ENCODE peak calls at places on chromosomes 2 and 18, in four cellular contexts. One of them, this sample, is unnamed.

GRCh38 chr2:127423476-127423840 is 5.2 kb downstream of the PROC start:
- DNase-seq in HepG2: no peak
- DNase-seq in GM12878: no peak
- DNase-seq in K562: no peak
- DNase-seq in this sample: no peak

GRCh38 chr2:11096591-11096990 is 58.7 kb upstream of the SLC66A3 start:
- DNase-seq in HepG2: no peak
- DNase-seq in GM12878: no peak
- DNase-seq in K562: no peak
- DNase-seq in this sample: no peak

GRCh38 chr2:43110442-43110871 is 115.9 kb downstream of the ZFP36L2 start:
- DNase-seq in HepG2: peak
- DNase-seq in GM12878: no peak
- DNase-seq in K562: no peak
- DNase-seq in this sample: no peak

GRCh38 chr2:137881711-137882110 is 82.6 kb upstream of the HNMT start:
- DNase-seq in HepG2: no peak
- DNase-seq in GM12878: no peak
- DNase-seq in K562: no peak
- DNase-seq in this sample: no peak

GRCh38 chr2:42881732-42882131 is 89.3 kb upstream of the HAAO start:
- DNase-seq in HepG2: no peak
- DNase-seq in GM12878: no peak
- DNase-seq in K562: no peak
- DNase-seq in this sample: no peak

GRCh38 chr2:109647636-109648035 is 33.5 kb downstream of the SOWAHC start:
- DNase-seq in HepG2: no peak
- DNase-seq in GM12878: no peak
- DNase-seq in K562: no peak
- DNase-seq in this sample: no peak

GRCh38 chr18:60232541-60232940 is 140.0 kb downstream of the MC4R start:
- DNase-seq in HepG2: no peak
- DNase-seq in GM12878: no peak
- DNase-seq in K562: no peak
- DNase-seq in this sample: no peak

GRCh38 chr2:236703310-236703709 is 133.7 kb downstream of the ACKR3 start:
- DNase-seq in HepG2: no peak
- DNase-seq in GM12878: no peak
- DNase-seq in K562: no peak
- DNase-seq in this sample: no peak

GRCh38 chr2:1995086-1995485 is 250.8 kb upstream of the PXDN start:
- DNase-seq in HepG2: no peak
- DNase-seq in GM12878: no peak
- DNase-seq in K562: no peak
- DNase-seq in this sample: no peak

GRCh38 chr2:64329848-64330247 is 124.1 kb upstream of the LGALSL start:
- DNase-seq in HepG2: no peak
- DNase-seq in GM12878: no peak
- DNase-seq in K562: no peak
- DNase-seq in this sample: no peak
- TF ChIP-seq SP1 in HepG2: no peak
- TF ChIP-seq SP1 in GM12878: no peak
- TF ChIP-seq SP1 in K562: no peak
- TF ChIP-seq SP1 in this sample: no peak

DNA sequence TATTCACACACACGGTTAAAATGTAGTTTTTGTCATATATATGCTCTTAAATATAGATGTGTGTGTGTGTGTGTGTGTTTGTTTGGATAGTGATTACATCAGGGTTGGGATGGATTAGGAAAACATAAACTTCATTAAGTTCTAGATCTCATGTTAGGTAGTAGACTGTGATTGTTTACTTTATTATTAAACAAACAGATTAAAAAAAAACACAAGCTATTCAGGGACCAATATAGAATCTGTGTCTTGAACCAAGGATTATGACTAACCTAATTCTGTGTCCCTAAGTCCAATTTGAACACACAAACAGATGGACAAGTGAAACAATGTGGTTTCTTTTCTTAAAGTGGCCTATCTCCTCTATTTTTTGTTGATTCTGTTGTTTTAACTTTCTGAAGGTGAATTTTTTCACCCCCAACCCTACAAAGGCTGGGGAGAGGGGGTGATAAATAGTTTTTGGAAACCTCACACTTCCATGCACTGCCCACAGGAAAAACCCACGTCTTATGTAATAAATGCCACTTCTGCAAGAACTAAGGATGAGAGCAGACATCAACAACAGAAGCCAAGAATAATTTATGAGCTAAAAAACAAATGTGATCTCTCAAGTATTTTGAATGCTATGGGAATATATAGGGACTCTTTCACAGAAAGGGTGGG is 40.7 kb downstream of the IL1R2 start:
- DNase-seq in HepG2: peak
- DNase-seq in GM12878: no peak
- DNase-seq in K562: no peak
- DNase-seq in this sample: no peak
- TF ChIP-seq FOXM1 in HepG2: no peak
- TF ChIP-seq FOXM1 in GM12878: no peak
- TF ChIP-seq FOXM1 in K562: no peak
- TF ChIP-seq FOXM1 in this sample: no peak

GRCh38 chr18:27108842-27109241 is 76.3 kb downstream of the CHST9 start:
- DNase-seq in HepG2: no peak
- DNase-seq in GM12878: no peak
- DNase-seq in K562: no peak
- DNase-seq in this sample: no peak

GRCh38 chr18:27113358-27113757 is 71.8 kb downstream of the CHST9 start:
- DNase-seq in HepG2: no peak
- DNase-seq in GM12878: no peak
- DNase-seq in K562: no peak
- DNase-seq in this sample: no peak

GRCh38 chr18:27109403-27109802 is 75.7 kb downstream of the CHST9 start:
- DNase-seq in HepG2: no peak
- DNase-seq in GM12878: no peak
- DNase-seq in K562: no peak
- DNase-seq in this sample: no peak

GRCh38 chr18:27114842-27115241 is 70.3 kb downstream of the CHST9 start:
- DNase-seq in HepG2: no peak
- DNase-seq in GM12878: no peak
- DNase-seq in K562: no peak
- DNase-seq in this sample: no peak

DNA sequence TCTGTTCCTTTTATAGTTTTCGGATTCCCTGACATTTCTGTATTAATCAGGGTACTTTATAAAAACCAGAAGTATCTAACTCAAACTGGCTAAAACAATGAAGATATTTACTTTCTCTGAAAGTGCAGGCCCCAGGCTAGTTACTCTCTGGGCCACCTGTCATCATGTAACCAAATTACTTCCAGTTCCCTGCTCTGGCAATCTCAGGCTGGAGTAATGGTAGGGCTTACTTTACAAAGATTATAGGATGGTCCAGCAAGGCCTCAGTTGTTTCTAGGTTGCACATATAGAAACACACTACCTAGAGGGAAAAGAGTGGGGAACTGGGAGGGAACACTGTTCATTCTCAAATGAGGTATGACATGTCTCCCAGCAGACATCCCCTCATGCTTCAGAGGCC is 74.8 kb downstream of the CHST9 start:
- DNase-seq in HepG2: no peak
- DNase-seq in GM12878: no peak
- DNase-seq in K562: no peak
- DNase-seq in this sample: no peak
- TF ChIP-seq SP1 in HepG2: no peak
- TF ChIP-seq SP1 in GM12878: no peak
- TF ChIP-seq SP1 in K562: no peak
- TF ChIP-seq SP1 in this sample: no peak

DNA sequence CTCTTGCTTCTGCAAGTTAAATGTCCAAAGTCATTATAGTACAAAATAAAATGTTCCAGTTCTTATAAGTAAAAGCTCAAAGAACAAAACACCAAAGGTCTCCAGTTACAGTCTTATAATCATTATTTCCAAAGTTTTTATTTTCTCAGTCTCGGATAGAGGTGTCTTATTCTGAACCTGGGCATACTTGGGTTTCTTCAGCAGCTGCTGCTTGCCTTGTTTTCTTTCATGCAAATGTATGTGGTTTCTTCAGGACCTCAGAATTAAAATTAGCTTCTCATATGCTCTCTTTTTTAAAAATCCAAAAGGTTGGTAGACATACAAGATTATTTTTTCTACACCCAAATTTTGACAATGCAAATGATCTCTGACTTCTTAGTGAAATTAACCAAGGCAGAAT is 383.0 kb downstream of the METTL4 start:
- DNase-seq in HepG2: no peak
- DNase-seq in GM12878: no peak
- DNase-seq in K562: no peak
- DNase-seq in this sample: no peak
- TF ChIP-seq FOXM1 in HepG2: no peak
- TF ChIP-seq FOXM1 in GM12878: no peak
- TF ChIP-seq FOXM1 in K562: no peak
- TF ChIP-seq FOXM1 in this sample: no peak

GRCh38 chr2:28394331-28394877 is 1.7 kb downstream of the FOSL2 start:
- DNase-seq in HepG2: no peak
- DNase-seq in GM12878: no peak
- DNase-seq in K562: no peak
- DNase-seq in this sample: no peak
- TF ChIP-seq SP1 in HepG2: no peak
- TF ChIP-seq SP1 in GM12878: no peak
- TF ChIP-seq SP1 in K562: no peak
- TF ChIP-seq SP1 in this sample: no peak

GRCh38 chr18:78801011-78801410 is 178.6 kb upstream of the SALL3 start:
- DNase-seq in HepG2: no peak
- DNase-seq in GM12878: no peak
- DNase-seq in K562: no peak
- DNase-seq in this sample: no peak

GRCh38 chr18:78809845-78810244 is 169.8 kb upstream of the SALL3 start:
- DNase-seq in HepG2: no peak
- DNase-seq in GM12878: no peak
- DNase-seq in K562: no peak
- DNase-seq in this sample: no peak

GRCh38 chr18:78803104-78803503 is 176.5 kb upstream of the SALL3 start:
- DNase-seq in HepG2: no peak
- DNase-seq in GM12878: no peak
- DNase-seq in K562: no peak
- DNase-seq in this sample: no peak

GRCh38 chr18:78804206-78805030 is 175.2 kb upstream of the SALL3 start:
- DNase-seq in HepG2: no peak
- DNase-seq in GM12878: no peak
- DNase-seq in K562: no peak
- DNase-seq in this sample: no peak

GRCh38 chr18:78805840-78806239 is 173.8 kb upstream of the SALL3 start:
- DNase-seq in HepG2: no peak
- DNase-seq in GM12878: no peak
- DNase-seq in K562: no peak
- DNase-seq in this sample: no peak
- TF ChIP-seq FOXM1 in HepG2: no peak
- TF ChIP-seq FOXM1 in GM12878: no peak
- TF ChIP-seq FOXM1 in K562: no peak
- TF ChIP-seq FOXM1 in this sample: no peak

DNA sequence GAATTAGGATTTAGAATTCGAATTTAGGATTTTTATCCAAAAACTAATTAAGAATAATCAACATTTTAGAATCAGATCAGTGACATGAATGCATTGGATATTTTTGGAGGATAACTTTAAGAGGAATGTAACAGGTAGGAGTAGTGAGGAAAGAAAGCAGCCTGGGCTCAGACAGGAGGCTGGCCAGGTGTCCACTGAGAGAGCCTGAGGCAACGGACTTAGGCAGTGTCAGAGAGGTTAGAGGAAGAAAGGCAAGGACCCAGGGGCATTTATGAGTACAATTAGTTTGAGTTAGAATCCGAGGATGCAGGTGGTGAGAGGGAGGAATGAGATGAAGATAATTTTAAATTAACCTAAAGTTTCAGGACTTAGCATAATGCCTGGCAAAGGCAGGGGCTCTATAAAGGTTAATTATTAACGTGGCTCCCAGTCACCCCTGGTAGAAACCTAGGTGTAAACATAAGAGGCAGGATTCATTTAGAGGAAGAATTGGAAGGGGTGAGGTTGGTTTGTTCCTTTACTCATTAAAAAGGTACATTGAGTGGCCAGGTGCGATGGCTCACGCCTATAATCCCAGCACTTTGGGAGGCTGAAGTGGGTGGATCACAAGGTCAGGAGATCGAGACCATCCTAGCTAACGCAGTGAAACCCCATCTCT is 507.1 kb downstream of the TMEM182 start:
- DNase-seq in HepG2: no peak
- DNase-seq in GM12878: no peak
- DNase-seq in K562: no peak
- DNase-seq in this sample: no peak
- TF ChIP-seq SP1 in HepG2: no peak
- TF ChIP-seq SP1 in GM12878: no peak
- TF ChIP-seq SP1 in K562: no peak
- TF ChIP-seq SP1 in this sample: no peak

GRCh38 chr2:20595439-20596192 is 55.3 kb downstream of the HS1BP3 start:
- DNase-seq in HepG2: peak
- DNase-seq in GM12878: peak
- DNase-seq in K562: no peak
- DNase-seq in this sample: no peak

GRCh38 chr2:20594048-20594750 is 56.7 kb downstream of the HS1BP3 start:
- DNase-seq in HepG2: no peak
- DNase-seq in GM12878: no peak
- DNase-seq in K562: no peak
- DNase-seq in this sample: no peak

GRCh38 chr2:20596193-20596972 is 54.5 kb downstream of the HS1BP3 start:
- DNase-seq in HepG2: no peak
- DNase-seq in GM12878: no peak
- DNase-seq in K562: no peak
- DNase-seq in this sample: no peak

GRCh38 chr2:20593072-20594034 is 57.5 kb downstream of the HS1BP3 start:
- DNase-seq in HepG2: peak
- DNase-seq in GM12878: no peak
- DNase-seq in K562: peak
- DNase-seq in this sample: no peak

DNA sequence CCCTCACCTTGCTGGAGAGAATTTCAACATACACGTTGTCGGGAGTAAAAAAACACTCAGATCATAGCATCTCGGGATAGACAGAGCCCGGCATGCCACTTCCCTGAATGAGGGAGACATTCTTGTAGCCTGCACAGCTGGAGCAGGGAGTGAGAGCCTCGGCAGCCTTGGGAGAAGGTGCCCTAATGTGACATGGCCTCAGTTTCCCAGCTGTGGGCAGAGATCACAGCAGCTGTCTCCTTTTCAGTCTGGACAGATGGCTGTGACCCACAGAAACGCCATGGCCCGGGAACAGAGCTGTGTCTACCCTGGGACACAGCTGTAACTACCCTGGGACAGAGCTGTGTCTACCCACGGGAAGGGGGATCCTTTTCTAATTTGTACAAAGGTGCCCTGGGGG is 55.9 kb downstream of the HS1BP3 start:
- DNase-seq in HepG2: no peak
- DNase-seq in GM12878: no peak
- DNase-seq in K562: no peak
- DNase-seq in this sample: no peak
- TF ChIP-seq FOXM1 in HepG2: no peak
- TF ChIP-seq FOXM1 in GM12878: no peak
- TF ChIP-seq FOXM1 in K562: no peak
- TF ChIP-seq FOXM1 in this sample: no peak

GRCh38 chr2:168903888-168904287 is 2.8 kb downstream of the G6PC2 start:
- DNase-seq in HepG2: no peak
- DNase-seq in GM12878: no peak
- DNase-seq in K562: no peak
- DNase-seq in this sample: no peak
- TF ChIP-seq SP1 in HepG2: no peak
- TF ChIP-seq SP1 in GM12878: no peak
- TF ChIP-seq SP1 in K562: no peak
- TF ChIP-seq SP1 in this sample: no peak